ENCODE peak calls at places on chromosomes 2 and 18, in eight cellular contexts. T, O, X, Y, W, R, C and Z are unnamed samples.

GRCh38 chr2:97718051-97718882 is 4.9 kb downstream of the ZAP70 start:
- DNase-seq in T (no peak), O (no peak), R (no peak), Y (no peak), X (no peak), C (no peak), W (peak), Z (peak)

GRCh38 chr2:173749315-173749714 is 215.9 kb downstream of the SP3 start:
- DNase-seq in Y (peak), T (peak), O (no peak), R (no peak), C (no peak), X (peak), W (no peak), Z (no peak)

GRCh38 chr18:41499345-41499744 is 455.7 kb upstream of the PIK3C3 start:
- DNase-seq in T (no peak), O (no peak), W (no peak), X (no peak), Y (no peak), R (no peak), C (no peak), Z (no peak)

GRCh38 chr2:202278036-202278760 is 12.6 kb downstream of the NOP58 start:
- DNase-seq in X (no peak), O (no peak), C (no peak), T (peak), R (peak), W (no peak), Y (no peak), Z (no peak)

GRCh38 chr2:18597618-18598017 is 8.2 kb upstream of the NT5C1B start:
- DNase-seq in O (no peak), R (no peak), T (no peak), X (no peak), Y (no peak), C (no peak), W (no peak), Z (no peak)

GRCh38 chr2:171244466-171244969 is 83.8 kb upstream of the TLK1 start:
- DNase-seq in Y (no peak), R (peak), T (peak), W (no peak), O (no peak), C (no peak), X (no peak), Z (no peak)

GRCh38 chr2:10342245-10342951 is 39.7 kb downstream of the HPCAL1 start:
- DNase-seq in R (no peak), W (no peak), Y (no peak), O (peak), X (no peak), C (no peak), T (no peak), Z (no peak)

GRCh38 chr2:234329202-234329930 is 167.5 kb downstream of the ARL4C start:
- DNase-seq in C (no peak), X (no peak), Y (no peak), T (peak), W (no peak), O (no peak), R (no peak), Z (no peak)

GRCh38 chr2:71849603-71850305 is 297.9 kb downstream of the CYP26B1 start:
- DNase-seq in X (no peak), C (no peak), O (no peak), R (no peak), W (no peak), Y (no peak), T (no peak), Z (no peak)

GRCh38 chr2:135960598-135961551 is 24.6 kb downstream of the DARS1 start:
- DNase-seq in W (no peak), C (no peak), T (no peak), X (no peak), R (peak), Y (no peak), O (no peak), Z (no peak)

GRCh38 chr18:54284967-54285785 is 15.9 kb downstream of the POLI start:
- DNase-seq in O (peak), W (no peak), R (peak), X (no peak), C (no peak), T (peak), Y (no peak), Z (peak)

GRCh38 chr2:121101093-121101715 is 183.8 kb downstream of the TFCP2L1 start:
- DNase-seq in O (no peak), R (no peak), X (no peak), Y (no peak), W (no peak), C (no peak), T (no peak), Z (no peak)

GRCh38 chr2:239114616-239115265 is 266.9 kb downstream of the TWIST2 start:
- DNase-seq in O (no peak), X (no peak), T (no peak), C (no peak), W (no peak), R (peak), Y (no peak), Z (no peak)

GRCh38 chr2:69082430-69082997 is 69.5 kb downstream of the ANTXR1 start:
- DNase-seq in C (peak), Y (no peak), W (no peak), R (peak), T (peak), O (peak), X (no peak), Z (peak)

GRCh38 chr2:241158546-241158900 is 8.3 kb downstream of the PPP1R7 start:
- DNase-seq in Y (no peak), W (no peak), C (no peak), X (no peak), T (no peak), O (no peak), R (peak), Z (no peak)
- H3K27ac ChIP-seq in Y (no peak), W (no peak), C (no peak), X (no peak), T (no peak), O (no peak), R (no peak), Z (no peak)

GRCh38 chr2:40282428-40282827 is 169.5 kb downstream of the SLC8A1 start:
- DNase-seq in W (no peak), Y (no peak), C (no peak), T (no peak), X (no peak), R (no peak), O (no peak), Z (no peak)
- H3K4me3 ChIP-seq in W (peak), Y (no peak), C (peak), T (no peak), X (no peak), R (no peak), O (no peak), Z (peak)

DNA sequence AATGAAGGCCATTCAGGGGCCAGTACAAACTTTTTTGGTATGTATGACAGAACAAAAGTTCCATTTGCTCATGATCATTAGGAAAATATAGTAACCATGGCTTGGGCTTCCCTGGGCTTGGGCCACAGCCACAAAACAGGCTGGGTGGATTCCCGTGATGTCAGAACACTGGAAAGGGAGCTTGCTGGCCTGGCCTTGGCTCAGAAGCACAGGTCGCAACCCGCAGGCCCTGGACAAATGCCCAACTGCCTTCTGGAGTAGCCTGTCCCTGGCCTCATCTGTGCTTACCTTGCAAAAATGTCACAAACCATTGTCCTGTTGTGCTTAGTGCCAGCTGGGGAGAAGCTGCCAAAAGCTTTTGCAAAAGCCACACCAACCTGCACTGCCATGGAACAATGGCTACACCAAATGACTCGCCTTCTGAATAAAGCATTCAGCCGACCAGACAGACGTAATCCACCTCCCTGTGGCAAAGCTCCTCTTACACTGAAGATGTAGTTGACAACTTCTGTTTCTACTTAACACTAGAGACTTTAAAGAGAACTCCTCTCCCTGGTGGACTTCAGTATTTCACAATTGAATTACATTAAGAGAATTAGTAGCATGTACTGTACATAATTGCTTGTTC is 125.5 kb downstream of the ANKRD44 start:
- DNase-seq in W (no peak), T (peak), C (peak), X (no peak), R (no peak), O (peak), Y (no peak), Z (peak)
- H3K27ac ChIP-seq in W (no peak), T (no peak), C (peak), X (no peak), R (no peak), O (no peak), Y (no peak), Z (peak)

DNA sequence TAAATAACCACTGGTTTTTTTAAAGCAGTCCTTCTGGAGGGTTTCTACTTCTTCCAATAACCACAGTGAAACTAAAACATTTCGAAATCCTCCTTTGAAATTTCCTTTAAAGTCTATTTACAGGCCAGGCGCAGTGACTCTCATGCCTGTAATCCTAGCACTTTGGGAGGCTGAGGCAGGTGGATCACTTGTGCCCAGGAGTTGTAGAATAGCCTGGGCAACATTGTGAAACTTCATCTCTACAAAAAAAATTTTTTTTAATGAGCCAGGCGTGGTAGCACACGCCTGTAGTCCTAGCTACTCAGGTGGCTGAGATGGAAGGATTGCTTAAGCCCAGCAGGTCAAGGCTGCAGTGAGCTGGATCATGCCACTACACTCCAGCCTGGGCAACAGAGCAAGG is 15.2 kb downstream of the KIDINS220 start:
- DNase-seq in R (no peak), W (no peak), X (no peak), T (peak), O (no peak), Y (no peak), C (no peak), Z (no peak)
- H3K4me3 ChIP-seq in R (no peak), W (no peak), X (no peak), T (no peak), O (no peak), Y (no peak), C (no peak), Z (no peak)

GRCh38 chr18:58527116-58528010 is 101.5 kb downstream of the ALPK2 start:
- DNase-seq in Y (no peak), C (no peak), T (no peak), W (no peak), X (no peak), R (no peak), O (no peak), Z (no peak)
- H3K27ac ChIP-seq in Y (no peak), C (no peak), T (no peak), W (no peak), X (no peak), R (no peak), O (no peak), Z (no peak)

GRCh38 chr18:60188943-60189342 is 183.6 kb downstream of the MC4R start:
- DNase-seq in X (no peak), C (no peak), T (no peak), R (no peak), Y (no peak), W (no peak), O (no peak), Z (no peak)
- H3K4me3 ChIP-seq in X (no peak), C (no peak), T (no peak), R (no peak), Y (no peak), W (no peak), O (no peak), Z (no peak)

DNA sequence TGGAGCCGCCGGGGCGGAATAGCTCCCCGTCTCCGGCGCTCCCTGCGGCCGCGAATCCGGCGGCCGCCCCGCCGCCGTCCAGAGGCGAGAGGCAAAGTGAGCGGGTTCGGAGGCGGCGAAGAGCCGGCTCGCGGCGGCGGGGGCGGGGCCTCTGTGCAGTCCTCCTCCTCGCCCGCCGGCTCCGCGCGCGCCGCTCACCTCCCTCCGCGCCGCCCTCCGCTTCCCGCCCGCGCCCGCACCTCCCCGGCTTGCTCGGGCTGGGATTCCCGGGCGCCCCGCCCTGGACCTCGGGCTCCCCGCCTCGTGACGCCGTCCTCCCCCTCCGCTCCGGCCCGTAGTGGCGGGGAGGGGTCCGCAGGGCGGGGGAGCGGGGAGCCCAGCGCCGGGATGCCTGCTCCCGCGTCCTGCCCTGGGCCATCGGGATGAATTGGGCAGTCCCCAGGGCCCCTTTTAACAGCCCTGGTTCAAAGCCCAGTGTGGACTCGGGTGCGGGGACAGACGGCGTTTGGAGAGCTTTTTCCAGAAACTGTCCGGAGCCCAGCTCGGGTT is at the start of gene KCNG3:
- DNase-seq in X (no peak), O (peak), W (peak), T (peak), C (peak), Y (peak), R (peak), Z (peak)
- H3K27ac ChIP-seq in X (peak), O (no peak), W (peak), T (no peak), C (no peak), Y (no peak), R (no peak), Z (no peak)